ENCODE peak calls at places on chromosomes 12 and 14, in seven cellular contexts. One of them, this sample, is unnamed.

GRCh38 chr14:79510659-79511058 is 700.6 kb downstream of the DIO2 start:
- DNase-seq in CD8-positive, alpha-beta T cell: no peak
- DNase-seq in left lung: no peak
- DNase-seq in fibroblast of villous mesenchyme: peak
- DNase-seq in cardiac fibroblast: peak
- DNase-seq in AG04450: peak
- DNase-seq in HCT116: no peak
- DNase-seq in this sample: no peak

GRCh38 chr14:95697764-95698163 is 11.5 kb downstream of the TCL1B start:
- DNase-seq in CD8-positive, alpha-beta T cell: no peak
- DNase-seq in AG04450: no peak
- DNase-seq in fibroblast of villous mesenchyme: no peak
- DNase-seq in left lung: no peak
- DNase-seq in HCT116: no peak
- DNase-seq in cardiac fibroblast: no peak
- DNase-seq in this sample: no peak

GRCh38 chr12:118494776-118495175 is 118.4 kb downstream of the SUDS3 start:
- DNase-seq in HCT116: no peak
- DNase-seq in cardiac fibroblast: no peak
- DNase-seq in CD8-positive, alpha-beta T cell: no peak
- DNase-seq in AG04450: no peak
- DNase-seq in fibroblast of villous mesenchyme: no peak
- DNase-seq in left lung: no peak
- DNase-seq in this sample: no peak

GRCh38 chr14:69088523-69089445 is 64.1 kb downstream of the DCAF5 start:
- DNase-seq in fibroblast of villous mesenchyme: peak
- DNase-seq in HCT116: no peak
- DNase-seq in left lung: no peak
- DNase-seq in AG04450: no peak
- DNase-seq in CD8-positive, alpha-beta T cell: no peak
- DNase-seq in cardiac fibroblast: peak
- DNase-seq in this sample: no peak

GRCh38 chr12:94616217-94616729 is 34.1 kb downstream of the TMCC3 start:
- DNase-seq in CD8-positive, alpha-beta T cell: no peak
- DNase-seq in cardiac fibroblast: peak
- DNase-seq in left lung: peak
- DNase-seq in fibroblast of villous mesenchyme: peak
- DNase-seq in AG04450: no peak
- DNase-seq in HCT116: no peak
- DNase-seq in this sample: peak

GRCh38 chr12:14854586-14855163 is 11.3 kb upstream of the ART4 start:
- DNase-seq in HCT116: no peak
- DNase-seq in cardiac fibroblast: peak
- DNase-seq in AG04450: no peak
- DNase-seq in left lung: no peak
- DNase-seq in CD8-positive, alpha-beta T cell: no peak
- DNase-seq in fibroblast of villous mesenchyme: peak
- DNase-seq in this sample: no peak

GRCh38 chr12:64679487-64679983 is 69.2 kb downstream of the RASSF3 start:
- DNase-seq in HCT116: peak
- DNase-seq in cardiac fibroblast: peak
- DNase-seq in AG04450: no peak
- DNase-seq in left lung: no peak
- DNase-seq in fibroblast of villous mesenchyme: peak
- DNase-seq in CD8-positive, alpha-beta T cell: peak
- DNase-seq in this sample: peak

GRCh38 chr14:99579903-99580570 is 24.0 kb downstream of the CCDC85C start:
- DNase-seq in left lung: peak
- DNase-seq in cardiac fibroblast: peak
- DNase-seq in fibroblast of villous mesenchyme: no peak
- DNase-seq in CD8-positive, alpha-beta T cell: no peak
- DNase-seq in AG04450: no peak
- DNase-seq in HCT116: peak
- DNase-seq in this sample: peak

GRCh38 chr14:35387209-35387608 is 17.3 kb downstream of the NFKBIA start:
- DNase-seq in cardiac fibroblast: no peak
- DNase-seq in AG04450: no peak
- DNase-seq in left lung: no peak
- DNase-seq in fibroblast of villous mesenchyme: no peak
- DNase-seq in CD8-positive, alpha-beta T cell: no peak
- DNase-seq in HCT116: no peak
- DNase-seq in this sample: no peak

GRCh38 chr12:74988156-74988555 is 221.5 kb downstream of the KCNC2 start:
- DNase-seq in CD8-positive, alpha-beta T cell: no peak
- DNase-seq in HCT116: no peak
- DNase-seq in left lung: no peak
- DNase-seq in cardiac fibroblast: no peak
- DNase-seq in AG04450: no peak
- DNase-seq in fibroblast of villous mesenchyme: no peak
- DNase-seq in this sample: no peak

GRCh38 chr12:124396544-124397398 is 101.9 kb downstream of the RFLNA start:
- DNase-seq in HCT116: no peak
- DNase-seq in AG04450: no peak
- DNase-seq in cardiac fibroblast: no peak
- DNase-seq in CD8-positive, alpha-beta T cell: no peak
- DNase-seq in left lung: no peak
- DNase-seq in fibroblast of villous mesenchyme: no peak
- DNase-seq in this sample: peak

GRCh38 chr12:108884116-108885012 is 4.5 kb downstream of the DAO start:
- DNase-seq in AG04450: no peak
- DNase-seq in CD8-positive, alpha-beta T cell: peak
- DNase-seq in fibroblast of villous mesenchyme: peak
- DNase-seq in left lung: peak
- DNase-seq in cardiac fibroblast: peak
- DNase-seq in HCT116: peak
- DNase-seq in this sample: peak

GRCh38 chr12:57092529-57092862 is 3.6 kb downstream of the NAB2 start:
- DNase-seq in cardiac fibroblast: no peak
- DNase-seq in HCT116: no peak
- DNase-seq in CD8-positive, alpha-beta T cell: no peak
- DNase-seq in AG04450: no peak
- DNase-seq in left lung: no peak
- DNase-seq in fibroblast of villous mesenchyme: no peak
- DNase-seq in this sample: no peak

GRCh38 chr14:26286066-26286791 is 311.6 kb downstream of the NOVA1 start:
- DNase-seq in cardiac fibroblast: peak
- DNase-seq in CD8-positive, alpha-beta T cell: no peak
- DNase-seq in AG04450: no peak
- DNase-seq in fibroblast of villous mesenchyme: peak
- DNase-seq in HCT116: no peak
- DNase-seq in left lung: no peak
- DNase-seq in this sample: no peak

GRCh38 chr14:26276757-26277156 is 321.1 kb downstream of the NOVA1 start:
- DNase-seq in AG04450: no peak
- DNase-seq in fibroblast of villous mesenchyme: no peak
- DNase-seq in cardiac fibroblast: no peak
- DNase-seq in CD8-positive, alpha-beta T cell: no peak
- DNase-seq in HCT116: no peak
- DNase-seq in left lung: no peak
- DNase-seq in this sample: no peak

GRCh38 chr14:26286806-26287205 is 311.0 kb downstream of the NOVA1 start:
- DNase-seq in left lung: no peak
- DNase-seq in AG04450: no peak
- DNase-seq in fibroblast of villous mesenchyme: peak
- DNase-seq in cardiac fibroblast: no peak
- DNase-seq in CD8-positive, alpha-beta T cell: no peak
- DNase-seq in HCT116: no peak
- DNase-seq in this sample: no peak

GRCh38 chr14:26282578-26282977 is 315.3 kb downstream of the NOVA1 start:
- DNase-seq in left lung: no peak
- DNase-seq in cardiac fibroblast: no peak
- DNase-seq in CD8-positive, alpha-beta T cell: no peak
- DNase-seq in fibroblast of villous mesenchyme: no peak
- DNase-seq in HCT116: no peak
- DNase-seq in AG04450: no peak
- DNase-seq in this sample: no peak

GRCh38 chr14:26281280-26281998 is 316.4 kb downstream of the NOVA1 start:
- DNase-seq in HCT116: no peak
- DNase-seq in cardiac fibroblast: peak
- DNase-seq in AG04450: peak
- DNase-seq in left lung: no peak
- DNase-seq in CD8-positive, alpha-beta T cell: no peak
- DNase-seq in fibroblast of villous mesenchyme: peak
- DNase-seq in this sample: no peak
- TF ChIP-seq CTCF in HCT116: no peak
- TF ChIP-seq CTCF in cardiac fibroblast: no peak
- TF ChIP-seq CTCF in AG04450: no peak
- TF ChIP-seq CTCF in left lung: no peak
- TF ChIP-seq CTCF in CD8-positive, alpha-beta T cell: no peak
- TF ChIP-seq CTCF in fibroblast of villous mesenchyme: no peak
- TF ChIP-seq CTCF in this sample: no peak

GRCh38 chr12:123237646-123238329 is 4.6 kb downstream of the MTRFR start:
- DNase-seq in CD8-positive, alpha-beta T cell: peak
- DNase-seq in left lung: no peak
- DNase-seq in fibroblast of villous mesenchyme: peak
- DNase-seq in HCT116: peak
- DNase-seq in AG04450: peak
- DNase-seq in cardiac fibroblast: peak
- DNase-seq in this sample: peak

GRCh38 chr12:123242083-123242904 is 9.1 kb downstream of the MTRFR start:
- DNase-seq in fibroblast of villous mesenchyme: peak
- DNase-seq in left lung: no peak
- DNase-seq in AG04450: no peak
- DNase-seq in CD8-positive, alpha-beta T cell: no peak
- DNase-seq in cardiac fibroblast: no peak
- DNase-seq in HCT116: no peak
- DNase-seq in this sample: no peak

GRCh38 chr12:123238961-123239360 is 5.7 kb downstream of the MTRFR start:
- DNase-seq in left lung: no peak
- DNase-seq in fibroblast of villous mesenchyme: no peak
- DNase-seq in CD8-positive, alpha-beta T cell: no peak
- DNase-seq in HCT116: no peak
- DNase-seq in cardiac fibroblast: no peak
- DNase-seq in AG04450: no peak
- DNase-seq in this sample: no peak

GRCh38 chr12:123233505-123234299 is 466 bp downstream of the MTRFR start:
- DNase-seq in CD8-positive, alpha-beta T cell: no peak
- DNase-seq in cardiac fibroblast: peak
- DNase-seq in fibroblast of villous mesenchyme: no peak
- DNase-seq in HCT116: no peak
- DNase-seq in left lung: no peak
- DNase-seq in AG04450: no peak
- DNase-seq in this sample: no peak

DNA sequence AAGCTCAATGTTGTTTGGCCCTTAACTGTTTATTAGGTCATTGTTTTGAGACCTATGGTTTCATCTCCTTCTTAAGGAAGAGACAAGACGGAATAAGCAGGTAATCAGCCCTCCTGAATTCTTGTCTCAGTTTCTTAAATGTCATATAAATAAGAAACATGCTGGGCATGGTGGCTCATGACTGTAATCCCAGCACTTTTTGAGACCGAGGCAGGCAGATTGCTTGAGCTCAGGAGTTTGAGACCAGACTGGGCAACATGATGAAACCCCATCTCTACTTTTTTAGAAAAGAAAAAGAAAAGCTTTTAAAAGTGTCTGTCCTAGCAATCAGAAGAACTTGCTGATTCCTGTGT is 5.1 kb downstream of the MTRFR start:
- DNase-seq in HCT116: no peak
- DNase-seq in left lung: no peak
- DNase-seq in AG04450: no peak
- DNase-seq in fibroblast of villous mesenchyme: no peak
- DNase-seq in cardiac fibroblast: no peak
- DNase-seq in CD8-positive, alpha-beta T cell: no peak
- DNase-seq in this sample: no peak
- TF ChIP-seq CTCF in HCT116: no peak
- TF ChIP-seq CTCF in left lung: no peak
- TF ChIP-seq CTCF in AG04450: no peak
- TF ChIP-seq CTCF in fibroblast of villous mesenchyme: no peak
- TF ChIP-seq CTCF in cardiac fibroblast: no peak
- TF ChIP-seq CTCF in CD8-positive, alpha-beta T cell: no peak
- TF ChIP-seq CTCF in this sample: no peak

DNA sequence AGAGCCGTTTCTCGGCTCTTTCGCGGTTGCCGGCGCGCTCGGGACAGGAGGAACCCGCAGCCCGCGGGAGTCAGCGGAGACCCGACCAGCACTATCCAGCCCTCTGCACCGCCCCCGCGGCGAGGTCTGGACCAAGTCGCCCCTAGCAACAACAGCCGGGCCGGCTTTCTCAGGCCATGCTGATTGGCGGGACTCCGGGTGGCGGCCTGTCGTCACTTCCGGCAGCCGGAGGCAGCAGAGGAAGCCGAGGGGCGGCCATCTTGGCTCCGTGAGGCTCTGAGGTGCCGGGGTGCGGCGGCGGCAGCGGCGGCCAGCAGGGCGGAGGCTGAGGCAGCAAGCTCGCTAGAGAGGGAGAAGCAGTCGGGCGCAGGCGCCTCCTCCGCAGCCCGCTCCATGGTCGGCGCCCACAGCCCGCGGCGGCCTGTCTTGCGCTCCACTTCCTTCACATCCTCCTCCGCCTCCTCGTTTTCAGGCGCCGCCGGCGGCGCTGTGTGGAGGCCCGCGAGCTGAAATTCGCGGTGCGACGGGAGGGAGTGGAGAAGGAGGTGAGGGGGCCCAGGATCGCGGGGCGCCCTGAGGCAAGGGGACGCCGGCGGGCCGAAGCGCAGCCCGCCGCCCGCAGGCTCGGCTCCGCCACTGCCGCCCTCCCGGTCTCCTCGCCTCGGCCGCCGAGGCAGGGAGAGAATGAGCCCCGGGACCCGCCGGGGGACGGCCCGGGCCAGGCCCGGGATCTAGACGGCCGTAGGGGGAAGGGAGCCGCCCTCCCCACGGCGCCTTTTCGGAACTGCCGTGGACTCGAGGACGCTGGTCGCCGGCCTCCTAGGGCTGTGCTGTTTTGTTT is at the start of gene MARK3:
- DNase-seq in cardiac fibroblast: peak
- DNase-seq in fibroblast of villous mesenchyme: peak
- DNase-seq in AG04450: peak
- DNase-seq in CD8-positive, alpha-beta T cell: peak
- DNase-seq in left lung: peak
- DNase-seq in HCT116: peak
- DNase-seq in this sample: peak
- TF ChIP-seq CTCF in cardiac fibroblast: no peak
- TF ChIP-seq CTCF in fibroblast of villous mesenchyme: peak
- TF ChIP-seq CTCF in AG04450: peak
- TF ChIP-seq CTCF in CD8-positive, alpha-beta T cell: peak
- TF ChIP-seq CTCF in left lung: peak
- TF ChIP-seq CTCF in HCT116: no peak
- TF ChIP-seq CTCF in this sample: no peak

DNA sequence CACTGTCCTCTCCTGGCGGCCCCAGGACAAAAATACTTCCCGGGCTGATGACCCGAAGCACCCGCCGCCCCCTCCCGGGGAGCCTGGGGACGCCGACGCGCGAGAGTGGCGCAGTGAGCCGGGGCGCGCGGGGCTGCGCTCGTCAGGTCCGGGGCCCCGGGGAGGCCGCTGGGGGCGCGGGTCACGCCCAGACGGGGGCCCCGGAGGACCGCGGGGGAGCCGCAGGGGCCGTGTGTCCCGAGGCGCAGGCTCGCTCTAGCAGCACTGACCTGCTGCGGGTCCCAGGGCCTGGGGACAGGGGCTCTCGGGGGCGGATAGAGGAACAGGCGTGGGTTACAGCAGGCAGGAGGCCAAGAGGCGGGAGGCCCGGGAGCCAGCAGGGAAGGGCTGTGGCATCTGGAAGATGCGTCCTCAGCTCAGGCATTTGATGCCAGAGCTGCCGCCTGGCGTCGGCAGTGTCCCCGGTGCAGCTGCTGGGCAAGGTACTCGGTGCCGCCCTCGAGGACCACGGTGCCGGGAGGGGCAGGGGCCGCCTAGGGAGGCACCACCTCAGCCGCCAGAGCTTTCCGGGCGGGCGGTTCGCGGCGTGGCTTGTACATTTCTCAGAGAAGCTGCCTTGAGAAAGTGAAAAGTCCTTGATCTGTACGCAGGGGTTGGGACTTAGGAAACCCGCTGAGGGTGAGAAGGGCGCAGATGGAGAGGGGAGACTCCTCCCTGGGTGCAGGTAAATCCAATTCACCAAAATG is 1.2 kb downstream of the WNT5B start:
- DNase-seq in cardiac fibroblast: peak
- DNase-seq in HCT116: no peak
- DNase-seq in left lung: peak
- DNase-seq in CD8-positive, alpha-beta T cell: no peak
- DNase-seq in fibroblast of villous mesenchyme: no peak
- DNase-seq in AG04450: no peak
- DNase-seq in this sample: peak
- TF ChIP-seq CTCF in cardiac fibroblast: no peak
- TF ChIP-seq CTCF in HCT116: no peak
- TF ChIP-seq CTCF in left lung: peak
- TF ChIP-seq CTCF in CD8-positive, alpha-beta T cell: peak
- TF ChIP-seq CTCF in fibroblast of villous mesenchyme: peak
- TF ChIP-seq CTCF in AG04450: peak
- TF ChIP-seq CTCF in this sample: no peak